ENCODE peak calls at places on chromosomes 3 and 15, in six cellular contexts. One of them, this sample, is unnamed.

GRCh38 chr3:111303760-111304159 is 232.1 kb downstream of the NECTIN3 start:
- DNase-seq in DMS 273 treated with DMSO at 0.1 percent for 48 hours: no peak
- DNase-seq in left ventricle myocardium inferior: no peak
- DNase-seq in CD8-positive, alpha-beta memory T cell: no peak
- DNase-seq in breast epithelium: no peak
- DNase-seq in GM13976: no peak
- DNase-seq in this sample: no peak

GRCh38 chr3:126941721-126942270 is 41.1 kb upstream of the PLXNA1 start:
- DNase-seq in DMS 273 treated with DMSO at 0.1 percent for 48 hours: no peak
- DNase-seq in breast epithelium: no peak
- DNase-seq in GM13976: no peak
- DNase-seq in CD8-positive, alpha-beta memory T cell: no peak
- DNase-seq in left ventricle myocardium inferior: no peak
- DNase-seq in this sample: no peak

GRCh38 chr15:41801850-41802455 is 25.9 kb upstream of the JMJD7 start:
- DNase-seq in DMS 273 treated with DMSO at 0.1 percent for 48 hours: no peak
- DNase-seq in breast epithelium: no peak
- DNase-seq in GM13976: no peak
- DNase-seq in left ventricle myocardium inferior: no peak
- DNase-seq in CD8-positive, alpha-beta memory T cell: no peak
- DNase-seq in this sample: no peak

GRCh38 chr3:177361042-177361938 is 164.0 kb upstream of the TBL1XR1 start:
- DNase-seq in DMS 273 treated with DMSO at 0.1 percent for 48 hours: no peak
- DNase-seq in GM13976: peak; percentile 36
- DNase-seq in left ventricle myocardium inferior: no peak
- DNase-seq in breast epithelium: no peak
- DNase-seq in CD8-positive, alpha-beta memory T cell: no peak
- DNase-seq in this sample: peak; percentile 9

GRCh38 chr15:41241251-41241964 is 10.3 kb downstream of the CHP1 start:
- DNase-seq in GM13976: no peak
- DNase-seq in left ventricle myocardium inferior: peak; percentile 39
- DNase-seq in CD8-positive, alpha-beta memory T cell: no peak
- DNase-seq in DMS 273 treated with DMSO at 0.1 percent for 48 hours: no peak
- DNase-seq in breast epithelium: no peak
- DNase-seq in this sample: no peak

GRCh38 chr3:5798809-5799208 is 611.3 kb downstream of the EDEM1 start:
- DNase-seq in breast epithelium: no peak
- DNase-seq in GM13976: no peak
- DNase-seq in DMS 273 treated with DMSO at 0.1 percent for 48 hours: no peak
- DNase-seq in CD8-positive, alpha-beta memory T cell: no peak
- DNase-seq in left ventricle myocardium inferior: no peak
- DNase-seq in this sample: no peak

GRCh38 chr3:108073712-108074431 is 17.0 kb downstream of the CD47 start:
- DNase-seq in CD8-positive, alpha-beta memory T cell: no peak
- DNase-seq in breast epithelium: no peak
- DNase-seq in left ventricle myocardium inferior: no peak
- DNase-seq in DMS 273 treated with DMSO at 0.1 percent for 48 hours: no peak
- DNase-seq in GM13976: no peak
- DNase-seq in this sample: no peak

GRCh38 chr3:151726016-151726415 is 7.7 kb upstream of the AADACL2 start:
- DNase-seq in CD8-positive, alpha-beta memory T cell: no peak
- DNase-seq in left ventricle myocardium inferior: no peak
- DNase-seq in GM13976: no peak
- DNase-seq in DMS 273 treated with DMSO at 0.1 percent for 48 hours: no peak
- DNase-seq in breast epithelium: no peak
- DNase-seq in this sample: no peak

GRCh38 chr15:79172032-79172481 is 81.5 kb upstream of the RASGRF1 start:
- DNase-seq in breast epithelium: no peak
- DNase-seq in CD8-positive, alpha-beta memory T cell: no peak
- DNase-seq in left ventricle myocardium inferior: no peak
- DNase-seq in DMS 273 treated with DMSO at 0.1 percent for 48 hours: no peak
- DNase-seq in GM13976: no peak
- DNase-seq in this sample: no peak

GRCh38 chr3:59774613-59775012 is 724.8 kb upstream of the CFAP20DC start:
- DNase-seq in GM13976: no peak
- DNase-seq in left ventricle myocardium inferior: no peak
- DNase-seq in breast epithelium: peak; percentile 54
- DNase-seq in DMS 273 treated with DMSO at 0.1 percent for 48 hours: no peak
- DNase-seq in CD8-positive, alpha-beta memory T cell: no peak
- DNase-seq in this sample: no peak